ENCODE peak calls at places on chromosomes 4 and X, in five cellular contexts. T is BJ, E is esophagus muscularis mucosa, S is astrocyte of the cerebellum, N is dorsolateral prefrontal cortex. M is an unnamed sample.
A peak's percentile ranks its signal among the peaks of the same experiment; 100 is the strongest.

GRCh38 chr4:48854395-48854683 is 23.5 kb downstream of the OCIAD1 start:
- DNase-seq in T (no peak), E (no peak), S (no peak), N (no peak), M (no peak)

GRCh38 chr4:38822748-38823303 is 18.2 kb upstream of the TLR1 start:
- DNase-seq in T (no peak), E (no peak), S (no peak), N (no peak), M (no peak)

GRCh38 chrX:115448146-115448545 is 112.8 kb upstream of the PLS3 start:
- DNase-seq in T (no peak), E (no peak), S (no peak), N (no peak), M (no peak)

GRCh38 chrX:19647731-19648588 is 132.7 kb upstream of the MAP3K15 start:
- DNase-seq in T (no peak), E (no peak), S (no peak), N (no peak), M (no peak)

GRCh38 chr4:100823066-100823992 is 305.5 kb upstream of the EMCN start:
- DNase-seq in T (no peak), E (no peak), S (no peak), N (no peak), M (no peak)

GRCh38 chrX:41236629-41237028 is 97.3 kb upstream of the DDX3X start:
- DNase-seq in T (no peak), E (no peak), S (no peak), N (no peak), M (no peak)

GRCh38 chrX:48835524-48836329 is at the start of gene PCSK1N:
- DNase-seq in T (no peak), E (no peak), S (no peak), N (no peak), M (no peak)

GRCh38 chr4:27357283-27357682 is 496.6 kb downstream of the STIM2 start:
- DNase-seq in T (no peak), E (no peak), S (peak; percentile 12), N (no peak), M (no peak)

DNA sequence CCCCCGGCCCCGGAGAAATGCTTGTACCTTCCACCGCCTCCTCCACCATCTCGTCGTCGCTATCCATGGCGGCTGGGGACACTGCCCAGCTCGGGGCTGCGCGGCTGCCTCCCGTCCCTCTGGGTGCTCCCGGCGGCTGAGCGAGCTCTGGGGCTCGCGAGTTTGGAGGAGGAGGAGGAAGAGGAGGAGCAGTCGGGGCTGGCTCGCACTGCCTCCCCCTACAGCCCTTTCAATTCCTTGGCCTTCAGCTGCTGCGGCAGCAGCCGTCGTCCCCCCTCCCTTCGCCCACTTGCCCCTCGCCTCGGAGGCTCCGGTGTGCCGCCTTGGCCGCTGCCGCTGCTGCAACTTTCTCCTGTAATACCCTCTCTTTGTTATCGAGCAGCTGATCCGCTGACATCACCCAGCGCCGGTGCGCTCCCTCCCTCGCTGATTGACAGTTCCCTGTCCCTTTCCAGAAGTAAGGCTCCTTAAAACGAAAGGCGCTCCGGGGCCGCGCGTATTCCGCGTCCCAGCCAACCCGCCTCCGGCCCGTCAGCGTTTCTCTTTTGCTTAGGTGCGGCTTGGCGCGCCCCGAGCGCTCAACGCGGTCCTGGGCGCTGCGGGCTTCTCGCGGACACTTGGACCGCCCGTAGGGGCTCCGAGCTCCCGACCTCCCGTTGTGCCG is at the start of gene SETD7:
- DNase-seq in T (no peak), E (peak; percentile 95), S (peak; percentile 43), N (peak; percentile 84), M (peak; percentile 92)
- TF ChIP-seq CTCF in T (peak; percentile 18), E (peak; percentile 3), S (peak; percentile 12), N (no peak), M (no peak)

GRCh38 chr4:54233697-54234496 is 4.8 kb downstream of the PDGFRA start:
- DNase-seq in T (no peak), E (no peak), S (peak; percentile 64), N (peak; percentile 81), M (peak; percentile 92)

GRCh38 chr4:54230479-54231418 is 1.7 kb downstream of the PDGFRA start:
- DNase-seq in T (no peak), E (no peak), S (no peak), N (no peak), M (no peak)

GRCh38 chr4:54233128-54233696 is 4.1 kb downstream of the PDGFRA start:
- DNase-seq in T (no peak), E (no peak), S (peak; percentile 68), N (peak; percentile 75), M (peak; percentile 94)

GRCh38 chr4:54231419-54232150 is 2.5 kb downstream of the PDGFRA start:
- DNase-seq in T (no peak), E (no peak), S (no peak), N (no peak), M (no peak)

GRCh38 chr4:54232151-54232688 is 3.1 kb downstream of the PDGFRA start:
- DNase-seq in T (no peak), E (no peak), S (no peak), N (no peak), M (no peak)
- H3K4me3 ChIP-seq in T (peak overlapping the region; percentile 92), E (peak overlapping the region; percentile 54), S (peak overlapping the region; percentile 69), N (peak overlapping the region; percentile 49), M (peak overlapping the region; percentile 55)

GRCh38 chrX:136339702-136340101 is 38.9 kb downstream of the ADGRG4 start:
- DNase-seq in T (no peak), E (no peak), S (no peak), N (no peak), M (no peak)

DNA sequence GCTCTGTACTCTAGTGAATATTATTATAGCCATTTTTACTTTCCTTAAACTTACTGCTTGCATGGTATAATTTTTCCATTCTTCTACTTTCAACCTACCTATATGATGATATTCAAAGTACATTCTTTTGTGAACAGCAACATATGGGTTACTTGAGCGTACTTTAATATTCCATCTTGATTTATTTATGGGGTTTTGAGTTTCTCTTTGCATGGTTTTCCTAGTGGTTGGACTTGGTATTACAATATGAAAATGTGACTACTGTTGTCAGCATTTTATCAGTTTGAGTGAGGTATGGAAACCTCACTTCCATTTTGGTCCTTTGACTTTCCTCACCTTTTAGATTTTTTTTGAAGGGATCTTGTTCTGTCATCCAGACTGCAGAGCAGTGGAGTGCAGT is 35.9 kb downstream of the ADGRG4 start:
- DNase-seq in T (no peak), E (no peak), S (no peak), N (no peak), M (no peak)
- TF ChIP-seq CTCF in T (peak; percentile 22), E (no peak), S (peak; percentile 9), N (no peak), M (no peak)

GRCh38 chr4:147547314-147548056 is 66.6 kb downstream of the EDNRA start:
- DNase-seq in T (peak; percentile 35), E (no peak), S (peak; percentile 31), N (no peak), M (no peak)

GRCh38 chr4:147539959-147540358 is 59.1 kb downstream of the EDNRA start:
- DNase-seq in T (no peak), E (no peak), S (no peak), N (no peak), M (no peak)

GRCh38 chr4:147542229-147542990 is 61.5 kb downstream of the EDNRA start:
- DNase-seq in T (no peak), E (no peak), S (no peak), N (no peak), M (no peak)

GRCh38 chr4:147546341-147546740 is 65.4 kb downstream of the EDNRA start:
- DNase-seq in T (peak; percentile 80), E (no peak), S (peak; percentile 82), N (no peak), M (no peak)

DNA sequence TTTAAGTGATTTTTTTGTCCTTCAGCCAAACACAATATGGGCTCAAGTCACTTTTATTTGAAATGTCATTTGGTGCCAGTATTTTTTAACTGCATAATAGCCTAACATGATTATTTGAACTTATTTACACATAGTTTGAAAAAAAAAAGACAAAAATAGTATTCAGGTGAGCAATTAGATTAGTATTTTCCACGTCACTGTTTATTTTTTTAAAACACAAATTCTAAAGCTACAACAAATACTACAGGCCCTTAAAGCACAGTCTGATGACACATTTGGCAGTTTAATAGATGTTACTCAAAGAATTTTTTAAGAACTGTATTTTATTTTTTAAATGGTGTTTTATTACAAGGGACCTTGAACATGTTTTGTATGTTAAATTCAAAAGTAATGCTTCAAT is 62.1 kb downstream of the EDNRA start:
- DNase-seq in T (peak; percentile 60), E (no peak), S (no peak), N (no peak), M (no peak)
- H3K4me3 ChIP-seq in T (no peak overlapping the region), E (no peak overlapping the region), S (no peak overlapping the region), N (no peak overlapping the region), M (no peak overlapping the region)

GRCh38 chr4:177367336-177367735 is 57.7 kb downstream of the NEIL3 start:
- DNase-seq in T (no peak), E (no peak), S (no peak), N (no peak), M (no peak)
- TF ChIP-seq CTCF in T (peak; percentile 36), E (no peak), S (peak; percentile 51), N (no peak), M (no peak)

DNA sequence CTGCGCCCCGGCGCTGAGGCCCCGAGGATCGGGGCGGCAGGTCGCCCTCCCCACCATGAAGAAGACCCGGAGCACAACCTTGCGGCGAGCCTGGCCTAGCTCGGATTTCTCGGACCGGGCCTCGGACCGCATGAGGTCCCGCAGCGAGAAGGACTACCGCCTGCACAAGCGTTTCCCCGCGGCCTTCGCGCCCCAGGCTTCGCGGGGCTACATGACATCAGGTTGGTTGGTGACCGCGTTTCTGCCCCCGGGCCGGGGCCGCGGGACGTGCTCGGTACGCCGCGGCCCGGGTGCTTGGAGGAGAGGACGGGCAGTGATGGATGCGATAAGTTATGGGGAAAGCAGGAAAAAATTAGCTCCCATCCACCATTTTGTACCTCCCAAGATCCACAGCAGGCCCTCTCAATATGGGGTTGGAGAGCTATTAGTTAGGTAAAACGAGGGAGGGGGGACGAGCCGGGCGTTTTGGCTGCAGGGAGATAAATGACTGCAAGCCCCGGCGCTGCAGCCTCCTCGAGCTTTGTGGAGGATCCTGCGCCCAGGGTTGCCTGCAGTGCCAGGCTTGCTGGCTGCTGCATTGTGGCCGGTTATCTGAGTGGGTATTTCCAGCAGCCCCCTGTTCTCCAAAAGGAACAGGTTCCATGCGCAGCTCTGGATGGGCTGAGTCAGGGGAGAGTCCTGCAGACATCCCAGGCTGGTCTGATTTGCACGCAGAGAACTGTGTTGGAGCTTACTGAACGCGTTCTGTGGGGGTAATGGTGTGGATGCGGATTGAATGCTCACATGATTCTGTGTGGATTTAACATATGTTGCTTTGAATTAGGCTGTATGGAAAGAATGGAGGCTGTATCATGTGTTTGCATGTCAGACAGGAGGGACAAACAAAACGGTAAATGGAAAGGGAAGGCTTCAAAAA is 1.9 kb downstream of the STOX2 start:
- DNase-seq in T (no peak), E (no peak), S (no peak), N (peak; percentile 56), M (no peak)
- H3K4me3 ChIP-seq in T (no peak overlapping the region), E (peak overlapping the region; percentile 73), S (peak overlapping the region; percentile 49), N (peak overlapping the region; percentile 70), M (peak overlapping the region; percentile 45)

GRCh38 chr4:152779513-152780266 is at the start of the genes ARFIP1 and TIGD4:
- DNase-seq in T (peak; percentile 80), E (peak; percentile 99), S (peak; percentile 90), N (peak; percentile 99), M (peak; percentile 99)
- TF ChIP-seq CTCF in T (peak; percentile 22), E (peak; percentile 26), S (peak; percentile 15), N (no peak), M (no peak)

GRCh38 chr4:113757486-113757885 is 4.1 kb downstream of the CAMK2D start:
- DNase-seq in T (no peak), E (no peak), S (no peak), N (no peak), M (no peak)
- H3K4me3 ChIP-seq in T (no peak overlapping the region), E (no peak overlapping the region), S (no peak overlapping the region), N (no peak overlapping the region), M (no peak overlapping the region)

M was measured in spleen.